ENCODE peak calls at places on chromosomes 4 and X, in nine cellular contexts. O is epithelial cell of esophagus; V is effector CD4-positive, alpha-beta T cell; S is left colon; K is uterus; T is H9; P is GM04503; R is naive thymus-derived CD8-positive, alpha-beta T cell; C is AG10803. A is an unnamed sample.
A peak's percentile ranks its signal among the peaks of the same experiment; 100 is the strongest.

GRCh38 chrX:67543818-67544217 is at the start of gene AR:
- DNase-seq in O (no peak), K (peak; percentile 83), P (no peak), T (peak; percentile 85), R (no peak), V (no peak), C (peak; percentile 54), S (peak; percentile 25), A (peak; percentile 78)

GRCh38 chr4:15488136-15488535 is 18.5 kb downstream of the CC2D2A start:
- DNase-seq in T (no peak), P (no peak), R (no peak), S (no peak), V (no peak), C (no peak), K (no peak), O (no peak), A (no peak)

GRCh38 chr4:138181288-138181687 is 60.9 kb downstream of the SLC7A11 start:
- DNase-seq in K (no peak), P (no peak), R (no peak), C (no peak), O (no peak), S (no peak), T (no peak), V (no peak), A (no peak)

GRCh38 chrX:53717205-53717604 is 30.7 kb upstream of the HUWE1 start:
- DNase-seq in S (no peak), P (no peak), T (no peak), R (no peak), O (no peak), C (no peak), K (no peak), V (no peak), A (no peak)

GRCh38 chrX:140822184-140822583 is 112.6 kb downstream of the LINC00632 start:
- DNase-seq in S (no peak), R (no peak), C (no peak), T (no peak), O (no peak), P (no peak), K (no peak), V (no peak), A (no peak)

GRCh38 chrX:110188701-110189558 is 129.0 kb downstream of the AMMECR1 start:
- DNase-seq in S (no peak), P (no peak), O (no peak), R (no peak), C (peak; percentile 16), K (no peak), T (no peak), V (no peak), A (no peak)

GRCh38 chrX:132685276-132685675 is 196.4 kb upstream of the MBNL3 start:
- DNase-seq in O (no peak), V (no peak), P (no peak), S (no peak), R (no peak), C (no peak), T (no peak), K (no peak), A (no peak)

GRCh38 chr4:86453044-86453501 is 93.2 kb upstream of the MAPK10 start:
- DNase-seq in T (no peak), V (no peak), K (peak; percentile 65), S (peak; percentile 6), R (no peak), O (peak; percentile 19), C (no peak), P (no peak), A (no peak)

GRCh38 chr4:76179398-76180318 is 31.5 kb upstream of the NUP54 start:
- DNase-seq in S (peak; percentile 96), O (peak; percentile 89), R (peak; percentile 89), C (peak; percentile 78), T (peak; percentile 82), K (peak; percentile 86), V (peak; percentile 77), P (no peak), A (peak; percentile 87)

GRCh38 chr4:1406416-1406945 is at the start of gene NKX1-1:
- DNase-seq in P (no peak), V (no peak), T (peak; percentile 44), S (no peak), K (no peak), C (no peak), R (peak; percentile 24), O (no peak), A (no peak)

GRCh38 chr4:154569584-154569983 is 6.8 kb downstream of the FGB start:
- DNase-seq in V (no peak), T (no peak), K (no peak), O (no peak), C (no peak), R (no peak), S (no peak), P (no peak), A (no peak)

GRCh38 chr4:23369331-23369730 is 520.5 kb downstream of the PPARGC1A start:
- DNase-seq in C (no peak), T (peak; percentile 46), S (no peak), K (no peak), O (no peak), R (no peak), P (no peak), V (no peak), A (no peak)

GRCh38 chrX:31420711-31421151 is 348.9 kb upstream of the FTHL17 start:
- DNase-seq in S (no peak), O (peak; percentile 47), T (no peak), R (no peak), P (no peak), V (no peak), C (peak; percentile 21), K (no peak), A (no peak)